ENCODE peak calls at places on chromosomes 2 and 18, in eight cellular contexts. T, Z, S, D, W, F, C and A are unnamed samples.

GRCh38 chr2:240810199-240810598 is 9.8 kb downstream of the KIF1A start:
- DNase-seq in W (no peak), T (no peak), F (no peak), D (no peak), Z (no peak), S (no peak), C (no peak), A (no peak)

GRCh38 chr2:230335864-230336506 is 9.0 kb downstream of the SP140L start:
- DNase-seq in D (no peak), T (no peak), Z (no peak), C (no peak), S (no peak), W (no peak), F (no peak), A (no peak)

GRCh38 chr18:52936931-52937330 is 596.9 kb downstream of the DCC start:
- DNase-seq in W (peak; percentile 77), F (no peak), T (no peak), S (no peak), Z (no peak), D (no peak), C (no peak), A (no peak)

GRCh38 chr18:825891-826585 is 14.0 kb upstream of the YES1 start:
- DNase-seq in S (no peak), C (no peak), F (no peak), Z (no peak), T (no peak), D (no peak), W (no peak), A (no peak)

GRCh38 chr2:72770879-72771461 is 54.9 kb downstream of the EXOC6B start:
- DNase-seq in D (peak; percentile 63), F (peak; percentile 46), S (peak; percentile 33), Z (no peak), W (peak; percentile 82), T (peak; percentile 29), C (peak; percentile 45), A (no peak)

GRCh38 chr2:1681323-1682310 is 62.7 kb downstream of the PXDN start:
- DNase-seq in D (no peak), F (no peak), T (no peak), C (no peak), Z (no peak), W (no peak), S (no peak), A (no peak)

GRCh38 chr2:8537572-8538155 is 144.2 kb upstream of the ID2 start:
- DNase-seq in C (no peak), S (no peak), D (no peak), T (no peak), F (no peak), Z (no peak), W (no peak), A (no peak)

GRCh38 chr2:127225186-127225960 is 5.3 kb upstream of the CYP27C1 start:
- DNase-seq in W (no peak), C (no peak), D (no peak), T (no peak), S (no peak), Z (no peak), F (no peak), A (no peak)

GRCh38 chr2:3114406-3115185 is 263.0 kb downstream of the EIPR1 start:
- DNase-seq in S (no peak), T (no peak), F (no peak), D (no peak), Z (no peak), W (no peak), C (no peak), A (no peak)

GRCh38 chr2:64581018-64581417 is 56.9 kb downstream of the AFTPH start:
- DNase-seq in F (no peak), Z (no peak), C (no peak), D (no peak), W (no peak), S (no peak), T (no peak), A (no peak)

GRCh38 chr2:74572178-74572925 is 17.8 kb downstream of the DOK1 start:
- DNase-seq in F (no peak), W (no peak), T (no peak), D (no peak), Z (no peak), S (no peak), C (no peak), A (no peak)
- TF ChIP-seq CTCF in F (no peak), W (no peak), T (peak; percentile 56), D (no peak), Z (no peak), S (no peak), C (no peak), A (no peak)

GRCh38 chr2:101309211-101309700 is 755 bp upstream of the RNF149 start:
- DNase-seq in S (no peak), C (no peak), Z (no peak), D (no peak), W (no peak), T (no peak), F (no peak), A (no peak)
- TF ChIP-seq CTCF in S (no peak), C (no peak), Z (no peak), D (no peak), W (no peak), T (no peak), F (no peak), A (no peak)

GRCh38 chr18:25672490-25672889 is 320.5 kb upstream of the ZNF521 start:
- DNase-seq in S (no peak), T (no peak), D (peak; percentile 31), F (no peak), C (no peak), Z (no peak), W (no peak), A (no peak)
- TF ChIP-seq CTCF in S (no peak), T (peak; percentile 42), D (peak; percentile 30), F (peak; percentile 17), C (no peak), Z (no peak), W (no peak), A (no peak)

GRCh38 chr2:67854798-67855197 is 208.0 kb downstream of the C1D start:
- DNase-seq in C (no peak), S (no peak), F (no peak), D (no peak), Z (no peak), W (no peak), T (no peak), A (no peak)
- TF ChIP-seq CTCF in C (no peak), S (no peak), F (peak; percentile 4), D (no peak), Z (no peak), W (peak; percentile 26), T (peak; percentile 24), A (no peak)

DNA sequence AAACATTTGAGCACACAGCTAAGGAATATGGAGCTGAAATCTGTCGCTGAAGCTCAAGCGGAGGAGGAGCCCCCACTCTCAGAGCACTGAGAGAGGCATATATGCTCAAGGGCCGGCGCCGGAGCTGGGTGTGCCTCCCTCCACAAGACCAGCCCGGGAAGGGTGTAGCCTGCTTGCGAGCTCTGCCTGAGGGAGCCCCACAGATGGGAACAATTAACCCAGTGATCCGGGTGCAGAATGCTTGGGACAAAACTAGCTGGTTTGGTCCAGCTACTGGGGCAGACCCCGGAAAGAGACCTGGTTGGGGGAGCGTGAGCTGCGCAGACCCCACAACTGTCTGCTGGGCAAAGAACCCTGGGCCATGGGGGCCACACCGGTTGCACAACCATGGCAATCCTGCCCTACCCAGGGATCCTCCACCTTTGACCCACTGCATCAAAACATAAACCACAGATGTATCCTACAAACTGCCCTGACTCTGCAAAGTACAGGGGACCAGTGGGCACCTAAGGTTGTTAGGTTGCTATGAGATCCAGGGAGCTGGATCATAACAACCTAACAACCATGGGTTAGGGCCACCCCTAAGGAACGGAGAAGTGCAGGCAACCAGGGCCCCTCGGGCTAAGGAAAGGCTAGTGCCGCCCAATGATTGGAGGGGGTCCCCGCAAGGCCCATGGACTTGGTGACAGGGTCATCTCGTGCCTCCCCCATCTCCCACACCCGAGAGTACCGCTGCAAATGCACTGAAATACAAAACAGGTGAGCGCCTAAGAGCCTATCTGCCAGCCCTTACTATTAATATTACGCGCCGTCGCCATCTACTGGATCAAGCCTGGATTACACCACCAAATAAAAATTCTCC is 53.4 kb upstream of the SCN1A start:
- DNase-seq in D (peak; percentile 68), C (no peak), F (peak; percentile 17), Z (no peak), T (peak; percentile 4), S (peak; percentile 16), W (peak; percentile 61), A (no peak)
- TF ChIP-seq CTCF in D (peak; percentile 73), C (peak; percentile 31), F (peak; percentile 57), Z (peak; percentile 60), T (peak; percentile 63), S (peak; percentile 59), W (peak; percentile 65), A (no peak)

DNA sequence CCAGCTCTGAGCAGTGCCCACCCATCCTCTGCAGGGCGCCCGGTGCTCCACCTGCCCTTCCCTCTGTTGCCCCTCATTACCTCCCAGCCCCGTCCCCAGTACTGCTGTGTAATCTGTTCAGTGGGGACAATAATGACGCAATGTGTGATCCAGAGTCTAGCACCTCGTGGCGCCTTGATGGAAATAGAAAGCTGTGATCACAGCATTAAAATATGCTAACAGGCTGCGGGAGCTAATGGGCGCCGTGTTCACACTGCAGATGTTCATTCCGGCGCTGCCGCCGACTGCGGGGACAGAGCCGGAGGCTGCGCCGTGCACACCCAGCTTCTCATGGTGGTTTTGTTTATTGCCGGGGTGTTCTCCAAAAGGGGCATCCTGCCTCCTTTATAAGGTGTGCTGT is 235.2 kb downstream of the LDLRAD4 start:
- DNase-seq in D (no peak), T (no peak), F (no peak), W (no peak), S (no peak), C (no peak), Z (no peak), A (no peak)
- TF ChIP-seq CTCF in D (no peak), T (no peak), F (no peak), W (no peak), S (no peak), C (no peak), Z (no peak), A (no peak)

DNA sequence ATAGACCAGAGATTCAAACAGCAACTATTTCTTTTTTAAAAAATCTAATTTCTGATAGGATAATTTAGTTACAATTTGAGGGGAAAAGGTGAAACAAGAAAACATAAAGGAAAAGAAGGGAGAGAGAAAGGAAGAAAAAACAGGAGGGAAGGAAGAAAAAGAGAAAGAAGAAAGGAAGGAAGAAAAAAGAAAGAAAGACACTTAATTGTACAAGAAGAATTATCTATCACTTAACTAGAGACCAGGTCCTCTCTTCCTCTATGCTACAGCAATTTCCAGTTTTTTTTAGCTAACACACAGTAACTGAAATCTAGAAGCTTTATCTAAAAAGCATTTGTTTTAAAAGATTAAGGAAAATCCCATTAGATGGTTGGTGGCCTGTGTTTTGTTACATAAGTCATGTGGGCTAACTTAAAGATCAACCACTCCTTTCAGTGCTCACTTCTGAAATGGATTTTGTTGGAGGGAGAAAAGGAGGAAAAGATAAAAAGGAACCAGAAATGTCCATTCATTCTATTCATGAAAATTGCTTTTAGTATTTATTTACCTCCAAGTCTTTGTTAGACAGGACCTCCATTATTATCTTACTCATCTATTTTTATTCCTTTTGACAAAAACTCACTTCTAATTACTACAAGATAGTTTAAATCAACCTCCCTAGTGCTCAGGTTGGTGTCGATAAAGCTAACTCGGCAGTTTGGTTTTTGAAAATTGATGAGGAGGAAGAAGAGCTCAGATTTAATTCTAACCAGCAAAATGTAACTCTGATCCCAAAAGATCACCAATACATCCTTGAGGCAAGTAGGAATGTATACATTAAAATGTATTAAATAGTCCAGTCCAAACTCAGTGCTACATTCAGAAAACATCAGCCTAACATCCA is 251.5 kb upstream of the FN1 start:
- DNase-seq in F (no peak), T (no peak), D (no peak), W (no peak), C (no peak), S (no peak), Z (no peak), A (no peak)
- TF ChIP-seq CTCF in F (no peak), T (no peak), D (no peak), W (no peak), C (no peak), S (no peak), Z (no peak), A (no peak)